ENCODE peak calls at places on chromosomes 4 and X, in ten cellular contexts. One of them, this sample, is unnamed.
A peak's percentile ranks its signal among the peaks of the same experiment; 100 is the strongest.

GRCh38 chr4:94516067-94516466 is 64.3 kb downstream of the PDLIM5 start:
- DNase-seq in cardiac fibroblast: peak; percentile 38
- DNase-seq in IMR-90: peak; percentile 95
- DNase-seq in upper lobe of right lung: no peak
- DNase-seq in endodermal cell: no peak
- DNase-seq in GM13976: no peak
- DNase-seq in GM06990: no peak
- DNase-seq in Caco-2: no peak
- DNase-seq in natural killer cell: no peak
- DNase-seq in stomach: no peak
- DNase-seq in this sample: no peak

GRCh38 chrX:152632445-152633097 is 5.1 kb upstream of the GABRQ start:
- DNase-seq in cardiac fibroblast: peak; percentile 55
- DNase-seq in IMR-90: peak; percentile 24
- DNase-seq in upper lobe of right lung: no peak
- DNase-seq in endodermal cell: peak; percentile 87
- DNase-seq in GM13976: no peak
- DNase-seq in GM06990: no peak
- DNase-seq in Caco-2: peak; percentile 46
- DNase-seq in natural killer cell: no peak
- DNase-seq in stomach: peak; percentile 56
- DNase-seq in this sample: no peak

GRCh38 chr4:153750197-153750817 is 9.5 kb downstream of the RNF175 start:
- DNase-seq in cardiac fibroblast: peak; percentile 86
- DNase-seq in IMR-90: peak; percentile 58
- DNase-seq in upper lobe of right lung: no peak
- DNase-seq in endodermal cell: peak; percentile 91
- DNase-seq in GM13976: peak; percentile 61
- DNase-seq in GM06990: peak; percentile 9
- DNase-seq in Caco-2: peak; percentile 79
- DNase-seq in natural killer cell: no peak
- DNase-seq in stomach: peak; percentile 42
- DNase-seq in this sample: peak; percentile 68

GRCh38 chrX:148417934-148418333 is 82.5 kb upstream of the AFF2 start:
- DNase-seq in cardiac fibroblast: no peak
- DNase-seq in IMR-90: no peak
- DNase-seq in upper lobe of right lung: no peak
- DNase-seq in endodermal cell: no peak
- DNase-seq in GM13976: no peak
- DNase-seq in GM06990: no peak
- DNase-seq in Caco-2: no peak
- DNase-seq in natural killer cell: no peak
- DNase-seq in stomach: no peak
- DNase-seq in this sample: no peak

GRCh38 chr4:150078996-150079581 is 844 bp downstream of the DCLK2 start:
- DNase-seq in cardiac fibroblast: peak; percentile 13
- DNase-seq in IMR-90: peak; percentile 40
- DNase-seq in upper lobe of right lung: peak; percentile 67
- DNase-seq in endodermal cell: peak; percentile 81
- DNase-seq in GM13976: peak; percentile 59
- DNase-seq in GM06990: peak; percentile 48
- DNase-seq in Caco-2: peak; percentile 42
- DNase-seq in natural killer cell: no peak
- DNase-seq in stomach: no peak
- DNase-seq in this sample: no peak

GRCh38 chr4:151117371-151117962 is 18.0 kb downstream of the RPS3A start:
- DNase-seq in cardiac fibroblast: peak; percentile 82
- DNase-seq in IMR-90: peak; percentile 69
- DNase-seq in upper lobe of right lung: no peak
- DNase-seq in endodermal cell: peak; percentile 89
- DNase-seq in GM13976: peak; percentile 78
- DNase-seq in GM06990: peak; percentile 29
- DNase-seq in Caco-2: peak; percentile 71
- DNase-seq in natural killer cell: no peak
- DNase-seq in stomach: peak; percentile 59
- DNase-seq in this sample: no peak

GRCh38 chr4:142406051-142406549 is 440.0 kb downstream of the INPP4B start:
- DNase-seq in cardiac fibroblast: peak; percentile 43
- DNase-seq in IMR-90: no peak
- DNase-seq in upper lobe of right lung: no peak
- DNase-seq in endodermal cell: peak; percentile 72
- DNase-seq in GM13976: no peak
- DNase-seq in GM06990: peak; percentile 19
- DNase-seq in Caco-2: no peak
- DNase-seq in natural killer cell: no peak
- DNase-seq in stomach: no peak
- DNase-seq in this sample: no peak

GRCh38 chrX:68307767-68308166 is 125.5 kb downstream of the OPHN1 start:
- DNase-seq in cardiac fibroblast: peak; percentile 58
- DNase-seq in IMR-90: peak; percentile 75
- DNase-seq in upper lobe of right lung: no peak
- DNase-seq in endodermal cell: no peak
- DNase-seq in GM13976: no peak
- DNase-seq in GM06990: no peak
- DNase-seq in Caco-2: no peak
- DNase-seq in natural killer cell: no peak
- DNase-seq in stomach: no peak
- DNase-seq in this sample: no peak

GRCh38 chr4:180205276-180205675 is 2037.9 kb upstream of the TENM3 start:
- DNase-seq in cardiac fibroblast: no peak
- DNase-seq in IMR-90: no peak
- DNase-seq in upper lobe of right lung: no peak
- DNase-seq in endodermal cell: no peak
- DNase-seq in GM13976: no peak
- DNase-seq in GM06990: no peak
- DNase-seq in Caco-2: no peak
- DNase-seq in natural killer cell: no peak
- DNase-seq in stomach: no peak
- DNase-seq in this sample: no peak

GRCh38 chrX:47175588-47175980 is 18.0 kb upstream of the UBA1 start:
- DNase-seq in cardiac fibroblast: no peak
- DNase-seq in IMR-90: no peak
- DNase-seq in upper lobe of right lung: no peak
- DNase-seq in endodermal cell: no peak
- DNase-seq in GM13976: no peak
- DNase-seq in GM06990: no peak
- DNase-seq in Caco-2: no peak
- DNase-seq in natural killer cell: no peak
- DNase-seq in stomach: no peak
- DNase-seq in this sample: no peak

GRCh38 chr4:144176476-144176875 is 36.0 kb upstream of the GYPA start:
- DNase-seq in cardiac fibroblast: no peak
- DNase-seq in IMR-90: no peak
- DNase-seq in upper lobe of right lung: no peak
- DNase-seq in endodermal cell: no peak
- DNase-seq in GM13976: no peak
- DNase-seq in GM06990: no peak
- DNase-seq in Caco-2: no peak
- DNase-seq in natural killer cell: no peak
- DNase-seq in stomach: no peak
- DNase-seq in this sample: no peak
- TF ChIP-seq CTCF in cardiac fibroblast: no peak
- TF ChIP-seq CTCF in IMR-90: no peak
- TF ChIP-seq CTCF in upper lobe of right lung: no peak
- TF ChIP-seq CTCF in endodermal cell: no peak
- TF ChIP-seq CTCF in GM13976: no peak
- TF ChIP-seq CTCF in GM06990: no peak
- TF ChIP-seq CTCF in Caco-2: no peak
- TF ChIP-seq CTCF in natural killer cell: no peak
- TF ChIP-seq CTCF in stomach: no peak
- TF ChIP-seq CTCF in this sample: no peak

GRCh38 chrX:150506020-150506419 is 62.4 kb upstream of the MTM1 start:
- DNase-seq in cardiac fibroblast: no peak
- DNase-seq in IMR-90: no peak
- DNase-seq in upper lobe of right lung: no peak
- DNase-seq in endodermal cell: no peak
- DNase-seq in GM13976: no peak
- DNase-seq in GM06990: no peak
- DNase-seq in Caco-2: no peak
- DNase-seq in natural killer cell: no peak
- DNase-seq in stomach: no peak
- DNase-seq in this sample: no peak

GRCh38 chrX:150502979-150503897 is 65.2 kb upstream of the MTM1 start:
- DNase-seq in cardiac fibroblast: no peak
- DNase-seq in IMR-90: no peak
- DNase-seq in upper lobe of right lung: no peak
- DNase-seq in endodermal cell: peak; percentile 28
- DNase-seq in GM13976: no peak
- DNase-seq in GM06990: no peak
- DNase-seq in Caco-2: no peak
- DNase-seq in natural killer cell: no peak
- DNase-seq in stomach: no peak
- DNase-seq in this sample: no peak

GRCh38 chrX:150506486-150506885 is 61.9 kb upstream of the MTM1 start:
- DNase-seq in cardiac fibroblast: no peak
- DNase-seq in IMR-90: no peak
- DNase-seq in upper lobe of right lung: no peak
- DNase-seq in endodermal cell: peak; percentile 64
- DNase-seq in GM13976: no peak
- DNase-seq in GM06990: no peak
- DNase-seq in Caco-2: no peak
- DNase-seq in natural killer cell: no peak
- DNase-seq in stomach: no peak
- DNase-seq in this sample: no peak

GRCh38 chrX:150503898-150504219 is 64.6 kb upstream of the MTM1 start:
- DNase-seq in cardiac fibroblast: no peak
- DNase-seq in IMR-90: no peak
- DNase-seq in upper lobe of right lung: peak; percentile 65
- DNase-seq in endodermal cell: peak; percentile 45
- DNase-seq in GM13976: no peak
- DNase-seq in GM06990: no peak
- DNase-seq in Caco-2: no peak
- DNase-seq in natural killer cell: no peak
- DNase-seq in stomach: peak; percentile 49
- DNase-seq in this sample: no peak

DNA sequence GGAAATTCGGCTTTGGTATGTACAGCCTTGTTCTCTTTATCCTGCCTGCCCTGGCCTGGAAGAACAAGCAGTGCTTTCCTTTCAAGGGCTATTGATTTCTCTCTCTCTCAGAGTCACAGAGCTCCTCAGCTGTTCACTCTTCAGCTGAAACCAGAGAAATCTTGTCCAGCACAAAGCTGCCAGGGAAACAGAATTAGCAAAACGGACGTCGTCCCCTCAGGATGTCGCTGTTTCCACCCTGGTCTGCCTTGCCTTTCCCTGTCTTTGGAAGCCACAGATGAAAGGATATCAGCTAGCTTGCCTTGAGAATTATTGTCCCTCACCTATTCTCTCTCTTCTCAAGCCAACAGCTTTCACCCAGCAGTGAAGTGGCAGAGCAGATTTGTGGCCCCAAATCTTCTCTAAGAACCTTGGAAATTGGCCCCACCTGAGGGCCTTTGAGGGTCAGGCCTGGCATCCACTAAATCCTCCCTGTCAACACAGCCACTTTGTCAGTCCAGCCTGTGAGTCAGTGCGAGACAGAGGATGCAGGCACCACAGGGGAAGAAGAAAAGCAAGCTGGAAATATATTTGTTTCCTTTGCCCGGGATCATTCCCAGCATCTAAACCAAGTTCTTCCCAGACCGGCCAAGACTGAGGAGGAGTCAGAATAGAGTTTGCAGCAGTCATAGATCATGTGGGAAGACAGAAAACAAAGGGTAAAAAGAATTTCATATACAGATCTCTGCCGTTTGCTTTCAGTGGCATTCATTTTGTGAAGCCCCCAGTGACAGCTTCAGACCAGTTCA is 63.8 kb upstream of the MTM1 start:
- DNase-seq in cardiac fibroblast: no peak
- DNase-seq in IMR-90: peak; percentile 37
- DNase-seq in upper lobe of right lung: no peak
- DNase-seq in endodermal cell: peak; percentile 43
- DNase-seq in GM13976: no peak
- DNase-seq in GM06990: no peak
- DNase-seq in Caco-2: no peak
- DNase-seq in natural killer cell: no peak
- DNase-seq in stomach: no peak
- DNase-seq in this sample: no peak
- TF ChIP-seq CTCF in cardiac fibroblast: no peak
- TF ChIP-seq CTCF in IMR-90: no peak
- TF ChIP-seq CTCF in upper lobe of right lung: no peak
- TF ChIP-seq CTCF in endodermal cell: no peak
- TF ChIP-seq CTCF in GM13976: no peak
- TF ChIP-seq CTCF in GM06990: no peak
- TF ChIP-seq CTCF in Caco-2: no peak
- TF ChIP-seq CTCF in natural killer cell: no peak
- TF ChIP-seq CTCF in stomach: no peak
- TF ChIP-seq CTCF in this sample: no peak

DNA sequence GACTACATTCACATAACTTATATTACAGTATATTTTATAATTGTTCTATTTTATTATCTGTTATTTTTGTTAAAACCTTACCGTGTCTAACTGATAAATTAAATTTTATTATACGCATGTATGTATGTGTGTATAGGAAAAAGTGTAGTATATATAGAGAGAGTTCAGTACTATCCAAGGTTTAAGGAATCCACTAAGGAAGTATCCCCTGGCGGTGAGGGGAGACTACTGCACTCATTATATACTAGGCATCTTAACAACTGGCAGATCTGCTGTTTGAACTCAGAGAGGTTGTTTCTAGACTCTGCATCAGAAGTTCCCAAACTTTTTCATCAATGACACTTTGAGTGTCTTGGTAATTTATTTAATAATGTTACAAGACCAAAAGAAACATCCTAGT is 70.9 kb downstream of the NDST4 start:
- DNase-seq in cardiac fibroblast: no peak
- DNase-seq in IMR-90: no peak
- DNase-seq in upper lobe of right lung: no peak
- DNase-seq in endodermal cell: peak; percentile 53
- DNase-seq in GM13976: no peak
- DNase-seq in GM06990: no peak
- DNase-seq in Caco-2: peak; percentile 11
- DNase-seq in natural killer cell: no peak
- DNase-seq in stomach: no peak
- DNase-seq in this sample: no peak
- TF ChIP-seq CTCF in cardiac fibroblast: peak; percentile 9
- TF ChIP-seq CTCF in IMR-90: no peak
- TF ChIP-seq CTCF in upper lobe of right lung: no peak
- TF ChIP-seq CTCF in endodermal cell: peak; percentile 81
- TF ChIP-seq CTCF in GM13976: no peak
- TF ChIP-seq CTCF in GM06990: peak; percentile 52
- TF ChIP-seq CTCF in Caco-2: peak; percentile 25
- TF ChIP-seq CTCF in natural killer cell: no peak
- TF ChIP-seq CTCF in stomach: no peak
- TF ChIP-seq CTCF in this sample: no peak

DNA sequence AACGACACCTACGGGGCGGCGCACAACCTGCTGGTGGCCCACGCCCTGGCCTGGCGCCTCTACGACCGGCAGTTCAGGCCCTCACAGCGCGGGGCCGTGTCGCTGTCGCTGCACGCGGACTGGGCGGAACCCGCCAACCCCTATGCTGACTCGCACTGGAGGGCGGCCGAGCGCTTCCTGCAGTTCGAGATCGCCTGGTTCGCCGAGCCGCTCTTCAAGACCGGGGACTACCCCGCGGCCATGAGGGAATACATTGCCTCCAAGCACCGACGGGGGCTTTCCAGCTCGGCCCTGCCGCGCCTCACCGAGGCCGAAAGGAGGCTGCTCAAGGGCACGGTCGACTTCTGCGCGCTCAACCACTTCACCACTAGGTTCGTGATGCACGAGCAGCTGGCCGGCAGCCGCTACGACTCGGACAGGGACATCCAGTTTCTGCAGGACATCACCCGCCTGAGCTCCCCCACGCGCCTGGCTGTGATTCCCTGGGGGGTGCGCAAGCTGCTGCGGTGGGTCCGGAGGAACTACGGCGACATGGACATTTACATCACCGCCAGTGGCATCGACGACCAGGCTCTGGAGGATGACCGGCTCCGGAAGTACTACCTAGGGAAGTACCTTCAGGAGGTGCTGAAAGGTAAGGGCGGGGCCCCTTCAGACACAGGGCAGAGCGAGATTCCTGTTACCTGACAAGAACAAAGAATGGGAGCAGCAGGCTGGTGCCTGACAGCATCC is 11.7 kb downstream of the RPL9 start:
- DNase-seq in cardiac fibroblast: peak; percentile 76
- DNase-seq in IMR-90: peak; percentile 28
- DNase-seq in upper lobe of right lung: peak; percentile 89
- DNase-seq in endodermal cell: peak; percentile 91
- DNase-seq in GM13976: peak; percentile 86
- DNase-seq in GM06990: peak; percentile 90
- DNase-seq in Caco-2: no peak
- DNase-seq in natural killer cell: peak; percentile 71
- DNase-seq in stomach: peak; percentile 78
- DNase-seq in this sample: peak; percentile 61
- TF ChIP-seq CTCF in cardiac fibroblast: peak; percentile 43
- TF ChIP-seq CTCF in IMR-90: peak; percentile 10
- TF ChIP-seq CTCF in upper lobe of right lung: peak; percentile 38
- TF ChIP-seq CTCF in endodermal cell: peak; percentile 65
- TF ChIP-seq CTCF in GM13976: no peak
- TF ChIP-seq CTCF in GM06990: peak; percentile 57
- TF ChIP-seq CTCF in Caco-2: no peak
- TF ChIP-seq CTCF in natural killer cell: no peak
- TF ChIP-seq CTCF in stomach: peak; percentile 23
- TF ChIP-seq CTCF in this sample: no peak

This sample was measured in CD14-positive monocyte.